ENCODE peak calls at places on chromosomes 3 and 15, in five cellular contexts. One of them, this sample, is unnamed.

GRCh38 chr3:42501681-42502428 is 588 bp upstream of the VIPR1 start:
- DNase-seq in Caco-2: peak
- DNase-seq in GM23338: peak
- DNase-seq in NCI-H1105 treated with DMSO at 0.1 percent for 48 hours: peak
- DNase-seq in D721Med: peak
- DNase-seq in this sample: peak

GRCh38 chr3:127103116-127103515 is 89.8 kb upstream of the PRR23E start:
- DNase-seq in Caco-2: no peak
- DNase-seq in GM23338: no peak
- DNase-seq in NCI-H1105 treated with DMSO at 0.1 percent for 48 hours: no peak
- DNase-seq in D721Med: no peak
- DNase-seq in this sample: no peak

GRCh38 chr3:69368129-69368741 is 17.7 kb downstream of the FRMD4B start:
- DNase-seq in Caco-2: no peak
- DNase-seq in GM23338: peak
- DNase-seq in NCI-H1105 treated with DMSO at 0.1 percent for 48 hours: no peak
- DNase-seq in D721Med: no peak
- DNase-seq in this sample: no peak

GRCh38 chr3:129628169-129628522 is 21.7 kb upstream of the PLXND1 start:
- DNase-seq in Caco-2: no peak
- DNase-seq in GM23338: no peak
- DNase-seq in NCI-H1105 treated with DMSO at 0.1 percent for 48 hours: no peak
- DNase-seq in D721Med: no peak
- DNase-seq in this sample: peak

GRCh38 chr3:129046037-129046731 is 14.4 kb upstream of the GP9 start:
- DNase-seq in Caco-2: no peak
- DNase-seq in GM23338: peak
- DNase-seq in NCI-H1105 treated with DMSO at 0.1 percent for 48 hours: no peak
- DNase-seq in D721Med: no peak
- DNase-seq in this sample: peak

GRCh38 chr3:103440539-103441113 is 1005.8 kb downstream of the ZPLD1 start:
- DNase-seq in Caco-2: no peak
- DNase-seq in GM23338: peak
- DNase-seq in NCI-H1105 treated with DMSO at 0.1 percent for 48 hours: no peak
- DNase-seq in D721Med: no peak
- DNase-seq in this sample: no peak

GRCh38 chr3:17845026-17845425 is 102.6 kb upstream of the TBC1D5 start:
- DNase-seq in Caco-2: no peak
- DNase-seq in GM23338: no peak
- DNase-seq in NCI-H1105 treated with DMSO at 0.1 percent for 48 hours: no peak
- DNase-seq in D721Med: no peak
- DNase-seq in this sample: no peak

GRCh38 chr15:31393441-31394091 is 66.9 kb downstream of the KLF13 start:
- DNase-seq in Caco-2: no peak
- DNase-seq in GM23338: peak
- DNase-seq in NCI-H1105 treated with DMSO at 0.1 percent for 48 hours: no peak
- DNase-seq in D721Med: no peak
- DNase-seq in this sample: peak

GRCh38 chr3:29694783-29695182 is 413.9 kb downstream of the RBMS3 start:
- DNase-seq in Caco-2: peak
- DNase-seq in GM23338: peak
- DNase-seq in NCI-H1105 treated with DMSO at 0.1 percent for 48 hours: no peak
- DNase-seq in D721Med: no peak
- DNase-seq in this sample: no peak

GRCh38 chr15:57111002-57111401 is 192.6 kb downstream of the TCF12 start:
- DNase-seq in Caco-2: peak
- DNase-seq in GM23338: peak
- DNase-seq in NCI-H1105 treated with DMSO at 0.1 percent for 48 hours: no peak
- DNase-seq in D721Med: no peak
- DNase-seq in this sample: no peak

GRCh38 chr3:142117052-142117451 is 32.3 kb downstream of the TFDP2 start:
- DNase-seq in Caco-2: peak
- DNase-seq in GM23338: no peak
- DNase-seq in NCI-H1105 treated with DMSO at 0.1 percent for 48 hours: no peak
- DNase-seq in D721Med: no peak
- DNase-seq in this sample: no peak

GRCh38 chr15:31328425-31328998 is 1.9 kb downstream of the KLF13 start:
- DNase-seq in Caco-2: no peak
- DNase-seq in GM23338: no peak
- DNase-seq in NCI-H1105 treated with DMSO at 0.1 percent for 48 hours: no peak
- DNase-seq in D721Med: no peak
- DNase-seq in this sample: no peak

GRCh38 chr15:79060175-79060574 is 30.4 kb downstream of the RASGRF1 start:
- DNase-seq in Caco-2: no peak
- DNase-seq in GM23338: peak
- DNase-seq in NCI-H1105 treated with DMSO at 0.1 percent for 48 hours: no peak
- DNase-seq in D721Med: no peak
- DNase-seq in this sample: no peak